ENCODE peak calls at places on chromosomes 7 and 10, in seven cellular contexts. One of them, this sample, is unnamed.

GRCh38 chr7:128427289-128427891 is 17.6 kb upstream of the IMPDH1 start:
- DNase-seq in SK-MEL-5: peak
- DNase-seq in DMS153: peak
- DNase-seq in OCI-LY7: peak
- DNase-seq in activated T-cell treated with anti-CD3 and anti-CD28 coated beads for 4 hours: no peak
- DNase-seq in CD4-positive, alpha-beta memory T cell: peak
- DNase-seq in stimulated activated naive B cell treated with anti-CD40 and anti-IgM and Interleukin-4, amounts not matched to agents 10 μg/mL and 1 μg/mL and 100 μg/mL, for 72 hours: no peak
- DNase-seq in this sample: no peak

GRCh38 chr7:28411876-28412662 is at the start of gene CREB5:
- DNase-seq in SK-MEL-5: peak
- DNase-seq in DMS153: no peak
- DNase-seq in OCI-LY7: peak
- DNase-seq in activated T-cell treated with anti-CD3 and anti-CD28 coated beads for 4 hours: no peak
- DNase-seq in CD4-positive, alpha-beta memory T cell: no peak
- DNase-seq in stimulated activated naive B cell treated with anti-CD40 and anti-IgM and Interleukin-4, amounts not matched to agents 10 μg/mL and 1 μg/mL and 100 μg/mL, for 72 hours: no peak
- DNase-seq in this sample: no peak

GRCh38 chr7:35529713-35530112 is 165.2 kb downstream of the HERPUD2 start:
- DNase-seq in SK-MEL-5: no peak
- DNase-seq in DMS153: no peak
- DNase-seq in OCI-LY7: no peak
- DNase-seq in activated T-cell treated with anti-CD3 and anti-CD28 coated beads for 4 hours: no peak
- DNase-seq in CD4-positive, alpha-beta memory T cell: no peak
- DNase-seq in stimulated activated naive B cell treated with anti-CD40 and anti-IgM and Interleukin-4, amounts not matched to agents 10 μg/mL and 1 μg/mL and 100 μg/mL, for 72 hours: no peak
- DNase-seq in this sample: no peak

GRCh38 chr7:155516466-155516865 is 29.9 kb downstream of the CNPY1 start:
- DNase-seq in SK-MEL-5: no peak
- DNase-seq in DMS153: no peak
- DNase-seq in OCI-LY7: no peak
- DNase-seq in activated T-cell treated with anti-CD3 and anti-CD28 coated beads for 4 hours: no peak
- DNase-seq in CD4-positive, alpha-beta memory T cell: no peak
- DNase-seq in stimulated activated naive B cell treated with anti-CD40 and anti-IgM and Interleukin-4, amounts not matched to agents 10 μg/mL and 1 μg/mL and 100 μg/mL, for 72 hours: no peak
- DNase-seq in this sample: no peak

GRCh38 chr10:11290156-11290890 is 272.7 kb downstream of the CELF2 start:
- DNase-seq in SK-MEL-5: no peak
- DNase-seq in DMS153: no peak
- DNase-seq in OCI-LY7: no peak
- DNase-seq in activated T-cell treated with anti-CD3 and anti-CD28 coated beads for 4 hours: no peak
- DNase-seq in CD4-positive, alpha-beta memory T cell: no peak
- DNase-seq in stimulated activated naive B cell treated with anti-CD40 and anti-IgM and Interleukin-4, amounts not matched to agents 10 μg/mL and 1 μg/mL and 100 μg/mL, for 72 hours: no peak
- DNase-seq in this sample: no peak

GRCh38 chr7:80614911-80615310 is 23.5 kb upstream of the CD36 start:
- DNase-seq in SK-MEL-5: peak
- DNase-seq in DMS153: no peak
- DNase-seq in OCI-LY7: no peak
- DNase-seq in activated T-cell treated with anti-CD3 and anti-CD28 coated beads for 4 hours: no peak
- DNase-seq in CD4-positive, alpha-beta memory T cell: no peak
- DNase-seq in stimulated activated naive B cell treated with anti-CD40 and anti-IgM and Interleukin-4, amounts not matched to agents 10 μg/mL and 1 μg/mL and 100 μg/mL, for 72 hours: no peak
- DNase-seq in this sample: no peak

GRCh38 chr7:20741801-20742200 is 44.9 kb downstream of the SP8 start:
- DNase-seq in SK-MEL-5: no peak
- DNase-seq in DMS153: no peak
- DNase-seq in OCI-LY7: no peak
- DNase-seq in activated T-cell treated with anti-CD3 and anti-CD28 coated beads for 4 hours: no peak
- DNase-seq in CD4-positive, alpha-beta memory T cell: no peak
- DNase-seq in stimulated activated naive B cell treated with anti-CD40 and anti-IgM and Interleukin-4, amounts not matched to agents 10 μg/mL and 1 μg/mL and 100 μg/mL, for 72 hours: no peak
- DNase-seq in this sample: no peak

GRCh38 chr7:22109761-22110160 is 164.1 kb upstream of the CDCA7L start:
- DNase-seq in SK-MEL-5: peak
- DNase-seq in DMS153: no peak
- DNase-seq in OCI-LY7: peak
- DNase-seq in activated T-cell treated with anti-CD3 and anti-CD28 coated beads for 4 hours: no peak
- DNase-seq in CD4-positive, alpha-beta memory T cell: no peak
- DNase-seq in stimulated activated naive B cell treated with anti-CD40 and anti-IgM and Interleukin-4, amounts not matched to agents 10 μg/mL and 1 μg/mL and 100 μg/mL, for 72 hours: no peak
- DNase-seq in this sample: no peak

GRCh38 chr10:77565590-77566023 is 72.0 kb downstream of the KCNMA1 start:
- DNase-seq in SK-MEL-5: no peak
- DNase-seq in DMS153: no peak
- DNase-seq in OCI-LY7: no peak
- DNase-seq in activated T-cell treated with anti-CD3 and anti-CD28 coated beads for 4 hours: no peak
- DNase-seq in CD4-positive, alpha-beta memory T cell: no peak
- DNase-seq in stimulated activated naive B cell treated with anti-CD40 and anti-IgM and Interleukin-4, amounts not matched to agents 10 μg/mL and 1 μg/mL and 100 μg/mL, for 72 hours: no peak
- DNase-seq in this sample: no peak

GRCh38 chr7:128106840-128107239 is 75.6 kb upstream of the LRRC4 start:
- DNase-seq in SK-MEL-5: no peak
- DNase-seq in DMS153: no peak
- DNase-seq in OCI-LY7: peak
- DNase-seq in activated T-cell treated with anti-CD3 and anti-CD28 coated beads for 4 hours: no peak
- DNase-seq in CD4-positive, alpha-beta memory T cell: no peak
- DNase-seq in stimulated activated naive B cell treated with anti-CD40 and anti-IgM and Interleukin-4, amounts not matched to agents 10 μg/mL and 1 μg/mL and 100 μg/mL, for 72 hours: no peak
- DNase-seq in this sample: no peak

GRCh38 chr7:110168010-110168409 is 922.9 kb upstream of the LRRN3 start:
- DNase-seq in SK-MEL-5: no peak
- DNase-seq in DMS153: no peak
- DNase-seq in OCI-LY7: no peak
- DNase-seq in activated T-cell treated with anti-CD3 and anti-CD28 coated beads for 4 hours: no peak
- DNase-seq in CD4-positive, alpha-beta memory T cell: no peak
- DNase-seq in stimulated activated naive B cell treated with anti-CD40 and anti-IgM and Interleukin-4, amounts not matched to agents 10 μg/mL and 1 μg/mL and 100 μg/mL, for 72 hours: no peak
- DNase-seq in this sample: no peak

GRCh38 chr10:103917326-103918052 is 495 bp downstream of the STN1 start:
- DNase-seq in SK-MEL-5: peak
- DNase-seq in DMS153: no peak
- DNase-seq in OCI-LY7: peak
- DNase-seq in activated T-cell treated with anti-CD3 and anti-CD28 coated beads for 4 hours: peak
- DNase-seq in CD4-positive, alpha-beta memory T cell: no peak
- DNase-seq in stimulated activated naive B cell treated with anti-CD40 and anti-IgM and Interleukin-4, amounts not matched to agents 10 μg/mL and 1 μg/mL and 100 μg/mL, for 72 hours: no peak
- DNase-seq in this sample: no peak

GRCh38 chr10:91061187-91061586 is 140.3 kb upstream of the ANKRD1 start:
- DNase-seq in SK-MEL-5: no peak
- DNase-seq in DMS153: no peak
- DNase-seq in OCI-LY7: no peak
- DNase-seq in activated T-cell treated with anti-CD3 and anti-CD28 coated beads for 4 hours: no peak
- DNase-seq in CD4-positive, alpha-beta memory T cell: peak
- DNase-seq in stimulated activated naive B cell treated with anti-CD40 and anti-IgM and Interleukin-4, amounts not matched to agents 10 μg/mL and 1 μg/mL and 100 μg/mL, for 72 hours: no peak
- DNase-seq in this sample: no peak

GRCh38 chr10:56349611-56350010 is 11.4 kb downstream of the ZWINT start:
- DNase-seq in SK-MEL-5: no peak
- DNase-seq in DMS153: no peak
- DNase-seq in OCI-LY7: peak
- DNase-seq in activated T-cell treated with anti-CD3 and anti-CD28 coated beads for 4 hours: no peak
- DNase-seq in CD4-positive, alpha-beta memory T cell: no peak
- DNase-seq in stimulated activated naive B cell treated with anti-CD40 and anti-IgM and Interleukin-4, amounts not matched to agents 10 μg/mL and 1 μg/mL and 100 μg/mL, for 72 hours: no peak
- DNase-seq in this sample: no peak

GRCh38 chr7:18916826-18917225 is 200.6 kb downstream of the TWIST1 start:
- DNase-seq in SK-MEL-5: no peak
- DNase-seq in DMS153: no peak
- DNase-seq in OCI-LY7: no peak
- DNase-seq in activated T-cell treated with anti-CD3 and anti-CD28 coated beads for 4 hours: no peak
- DNase-seq in CD4-positive, alpha-beta memory T cell: no peak
- DNase-seq in stimulated activated naive B cell treated with anti-CD40 and anti-IgM and Interleukin-4, amounts not matched to agents 10 μg/mL and 1 μg/mL and 100 μg/mL, for 72 hours: no peak
- DNase-seq in this sample: no peak

GRCh38 chr10:62618576-62619408 is 185.7 kb upstream of the ADO start:
- DNase-seq in SK-MEL-5: no peak
- DNase-seq in DMS153: no peak
- DNase-seq in OCI-LY7: peak
- DNase-seq in activated T-cell treated with anti-CD3 and anti-CD28 coated beads for 4 hours: no peak
- DNase-seq in CD4-positive, alpha-beta memory T cell: no peak
- DNase-seq in stimulated activated naive B cell treated with anti-CD40 and anti-IgM and Interleukin-4, amounts not matched to agents 10 μg/mL and 1 μg/mL and 100 μg/mL, for 72 hours: no peak
- DNase-seq in this sample: no peak

GRCh38 chr10:120607016-120607709 is 150.1 kb downstream of the PLPP4 start:
- DNase-seq in SK-MEL-5: no peak
- DNase-seq in DMS153: no peak
- DNase-seq in OCI-LY7: no peak
- DNase-seq in activated T-cell treated with anti-CD3 and anti-CD28 coated beads for 4 hours: no peak
- DNase-seq in CD4-positive, alpha-beta memory T cell: no peak
- DNase-seq in stimulated activated naive B cell treated with anti-CD40 and anti-IgM and Interleukin-4, amounts not matched to agents 10 μg/mL and 1 μg/mL and 100 μg/mL, for 72 hours: no peak
- DNase-seq in this sample: no peak

GRCh38 chr7:94395141-94396041 is 696 bp downstream of the COL1A2 start:
- DNase-seq in SK-MEL-5: peak
- DNase-seq in DMS153: peak
- DNase-seq in OCI-LY7: peak
- DNase-seq in activated T-cell treated with anti-CD3 and anti-CD28 coated beads for 4 hours: no peak
- DNase-seq in CD4-positive, alpha-beta memory T cell: peak
- DNase-seq in stimulated activated naive B cell treated with anti-CD40 and anti-IgM and Interleukin-4, amounts not matched to agents 10 μg/mL and 1 μg/mL and 100 μg/mL, for 72 hours: peak
- DNase-seq in this sample: peak

GRCh38 chr10:49096890-49097445 is 18.4 kb downstream of the VSTM4 start:
- DNase-seq in SK-MEL-5: no peak
- DNase-seq in DMS153: no peak
- DNase-seq in OCI-LY7: no peak
- DNase-seq in activated T-cell treated with anti-CD3 and anti-CD28 coated beads for 4 hours: no peak
- DNase-seq in CD4-positive, alpha-beta memory T cell: no peak
- DNase-seq in stimulated activated naive B cell treated with anti-CD40 and anti-IgM and Interleukin-4, amounts not matched to agents 10 μg/mL and 1 μg/mL and 100 μg/mL, for 72 hours: no peak
- DNase-seq in this sample: no peak

GRCh38 chr7:30925913-30926312 is 14.3 kb downstream of the AQP1 start:
- DNase-seq in SK-MEL-5: no peak
- DNase-seq in DMS153: no peak
- DNase-seq in OCI-LY7: no peak
- DNase-seq in activated T-cell treated with anti-CD3 and anti-CD28 coated beads for 4 hours: no peak
- DNase-seq in CD4-positive, alpha-beta memory T cell: no peak
- DNase-seq in stimulated activated naive B cell treated with anti-CD40 and anti-IgM and Interleukin-4, amounts not matched to agents 10 μg/mL and 1 μg/mL and 100 μg/mL, for 72 hours: no peak
- DNase-seq in this sample: no peak

GRCh38 chr10:64170791-64171190 is 649.6 kb downstream of the REEP3 start:
- DNase-seq in SK-MEL-5: no peak
- DNase-seq in DMS153: no peak
- DNase-seq in OCI-LY7: no peak
- DNase-seq in activated T-cell treated with anti-CD3 and anti-CD28 coated beads for 4 hours: no peak
- DNase-seq in CD4-positive, alpha-beta memory T cell: no peak
- DNase-seq in stimulated activated naive B cell treated with anti-CD40 and anti-IgM and Interleukin-4, amounts not matched to agents 10 μg/mL and 1 μg/mL and 100 μg/mL, for 72 hours: no peak
- DNase-seq in this sample: no peak

GRCh38 chr10:110433740-110434139 is 64.0 kb upstream of the DUSP5 start:
- DNase-seq in SK-MEL-5: no peak
- DNase-seq in DMS153: no peak
- DNase-seq in OCI-LY7: no peak
- DNase-seq in activated T-cell treated with anti-CD3 and anti-CD28 coated beads for 4 hours: no peak
- DNase-seq in CD4-positive, alpha-beta memory T cell: no peak
- DNase-seq in stimulated activated naive B cell treated with anti-CD40 and anti-IgM and Interleukin-4, amounts not matched to agents 10 μg/mL and 1 μg/mL and 100 μg/mL, for 72 hours: no peak
- DNase-seq in this sample: no peak

GRCh38 chr10:114773197-114773532 is 48.4 kb upstream of the FHIP2A start:
- DNase-seq in SK-MEL-5: no peak
- DNase-seq in DMS153: no peak
- DNase-seq in OCI-LY7: no peak
- DNase-seq in activated T-cell treated with anti-CD3 and anti-CD28 coated beads for 4 hours: no peak
- DNase-seq in CD4-positive, alpha-beta memory T cell: no peak
- DNase-seq in stimulated activated naive B cell treated with anti-CD40 and anti-IgM and Interleukin-4, amounts not matched to agents 10 μg/mL and 1 μg/mL and 100 μg/mL, for 72 hours: no peak
- DNase-seq in this sample: no peak

GRCh38 chr7:25900245-25900644 is 251.8 kb upstream of the NFE2L3 start:
- DNase-seq in SK-MEL-5: no peak
- DNase-seq in DMS153: no peak
- DNase-seq in OCI-LY7: no peak
- DNase-seq in activated T-cell treated with anti-CD3 and anti-CD28 coated beads for 4 hours: no peak
- DNase-seq in CD4-positive, alpha-beta memory T cell: no peak
- DNase-seq in stimulated activated naive B cell treated with anti-CD40 and anti-IgM and Interleukin-4, amounts not matched to agents 10 μg/mL and 1 μg/mL and 100 μg/mL, for 72 hours: no peak
- DNase-seq in this sample: no peak

GRCh38 chr10:15433850-15434537 is 62.9 kb upstream of the FAM171A1 start:
- DNase-seq in SK-MEL-5: peak
- DNase-seq in DMS153: no peak
- DNase-seq in OCI-LY7: peak
- DNase-seq in activated T-cell treated with anti-CD3 and anti-CD28 coated beads for 4 hours: peak
- DNase-seq in CD4-positive, alpha-beta memory T cell: peak
- DNase-seq in stimulated activated naive B cell treated with anti-CD40 and anti-IgM and Interleukin-4, amounts not matched to agents 10 μg/mL and 1 μg/mL and 100 μg/mL, for 72 hours: no peak
- DNase-seq in this sample: no peak

GRCh38 chr7:100013328-100013676 is 2.1 kb upstream of the ZKSCAN1 start:
- DNase-seq in SK-MEL-5: no peak
- DNase-seq in DMS153: peak
- DNase-seq in OCI-LY7: peak
- DNase-seq in activated T-cell treated with anti-CD3 and anti-CD28 coated beads for 4 hours: no peak
- DNase-seq in CD4-positive, alpha-beta memory T cell: no peak
- DNase-seq in stimulated activated naive B cell treated with anti-CD40 and anti-IgM and Interleukin-4, amounts not matched to agents 10 μg/mL and 1 μg/mL and 100 μg/mL, for 72 hours: no peak
- DNase-seq in this sample: no peak

GRCh38 chr10:93235686-93236085 is 162.0 kb downstream of the CYP26A1 start:
- DNase-seq in SK-MEL-5: no peak
- DNase-seq in DMS153: no peak
- DNase-seq in OCI-LY7: no peak
- DNase-seq in activated T-cell treated with anti-CD3 and anti-CD28 coated beads for 4 hours: no peak
- DNase-seq in CD4-positive, alpha-beta memory T cell: no peak
- DNase-seq in stimulated activated naive B cell treated with anti-CD40 and anti-IgM and Interleukin-4, amounts not matched to agents 10 μg/mL and 1 μg/mL and 100 μg/mL, for 72 hours: no peak
- DNase-seq in this sample: no peak

GRCh38 chr10:69182005-69182404 is 2.0 kb downstream of the SUPV3L1 start:
- DNase-seq in SK-MEL-5: no peak
- DNase-seq in DMS153: no peak
- DNase-seq in OCI-LY7: no peak
- DNase-seq in activated T-cell treated with anti-CD3 and anti-CD28 coated beads for 4 hours: no peak
- DNase-seq in CD4-positive, alpha-beta memory T cell: no peak
- DNase-seq in stimulated activated naive B cell treated with anti-CD40 and anti-IgM and Interleukin-4, amounts not matched to agents 10 μg/mL and 1 μg/mL and 100 μg/mL, for 72 hours: no peak
- DNase-seq in this sample: no peak

GRCh38 chr10:26869528-26869927 is 8.8 kb upstream of the ABI1 start:
- DNase-seq in SK-MEL-5: no peak
- DNase-seq in DMS153: no peak
- DNase-seq in OCI-LY7: peak
- DNase-seq in activated T-cell treated with anti-CD3 and anti-CD28 coated beads for 4 hours: no peak
- DNase-seq in CD4-positive, alpha-beta memory T cell: peak
- DNase-seq in stimulated activated naive B cell treated with anti-CD40 and anti-IgM and Interleukin-4, amounts not matched to agents 10 μg/mL and 1 μg/mL and 100 μg/mL, for 72 hours: no peak
- DNase-seq in this sample: no peak

GRCh38 chr7:36203081-36203775 is 50.2 kb downstream of the EEPD1 start:
- DNase-seq in SK-MEL-5: no peak
- DNase-seq in DMS153: no peak
- DNase-seq in OCI-LY7: no peak
- DNase-seq in activated T-cell treated with anti-CD3 and anti-CD28 coated beads for 4 hours: no peak
- DNase-seq in CD4-positive, alpha-beta memory T cell: no peak
- DNase-seq in stimulated activated naive B cell treated with anti-CD40 and anti-IgM and Interleukin-4, amounts not matched to agents 10 μg/mL and 1 μg/mL and 100 μg/mL, for 72 hours: no peak
- DNase-seq in this sample: no peak

GRCh38 chr7:114554781-114555537 is 140.3 kb downstream of the FOXP2 start:
- DNase-seq in SK-MEL-5: peak
- DNase-seq in DMS153: peak
- DNase-seq in OCI-LY7: no peak
- DNase-seq in activated T-cell treated with anti-CD3 and anti-CD28 coated beads for 4 hours: no peak
- DNase-seq in CD4-positive, alpha-beta memory T cell: no peak
- DNase-seq in stimulated activated naive B cell treated with anti-CD40 and anti-IgM and Interleukin-4, amounts not matched to agents 10 μg/mL and 1 μg/mL and 100 μg/mL, for 72 hours: no peak
- DNase-seq in this sample: no peak

GRCh38 chr7:6106140-6106904 is 75.1 kb downstream of the ANKRD61 start:
- DNase-seq in SK-MEL-5: peak
- DNase-seq in DMS153: no peak
- DNase-seq in OCI-LY7: peak
- DNase-seq in activated T-cell treated with anti-CD3 and anti-CD28 coated beads for 4 hours: no peak
- DNase-seq in CD4-positive, alpha-beta memory T cell: peak
- DNase-seq in stimulated activated naive B cell treated with anti-CD40 and anti-IgM and Interleukin-4, amounts not matched to agents 10 μg/mL and 1 μg/mL and 100 μg/mL, for 72 hours: no peak
- DNase-seq in this sample: no peak

GRCh38 chr10:91380873-91381561 is 29.1 kb upstream of the HECTD2 start:
- DNase-seq in SK-MEL-5: no peak
- DNase-seq in DMS153: no peak
- DNase-seq in OCI-LY7: no peak
- DNase-seq in activated T-cell treated with anti-CD3 and anti-CD28 coated beads for 4 hours: no peak
- DNase-seq in CD4-positive, alpha-beta memory T cell: no peak
- DNase-seq in stimulated activated naive B cell treated with anti-CD40 and anti-IgM and Interleukin-4, amounts not matched to agents 10 μg/mL and 1 μg/mL and 100 μg/mL, for 72 hours: no peak
- DNase-seq in this sample: no peak

GRCh38 chr10:62817120-62817762 is 1.1 kb upstream of the EGR2 start:
- DNase-seq in SK-MEL-5: no peak
- DNase-seq in DMS153: no peak
- DNase-seq in OCI-LY7: peak
- DNase-seq in activated T-cell treated with anti-CD3 and anti-CD28 coated beads for 4 hours: peak
- DNase-seq in CD4-positive, alpha-beta memory T cell: no peak
- DNase-seq in stimulated activated naive B cell treated with anti-CD40 and anti-IgM and Interleukin-4, amounts not matched to agents 10 μg/mL and 1 μg/mL and 100 μg/mL, for 72 hours: peak
- DNase-seq in this sample: no peak

GRCh38 chr7:5590596-5591546 is 167.2 kb upstream of the TNRC18 start:
- DNase-seq in SK-MEL-5: no peak
- DNase-seq in DMS153: no peak
- DNase-seq in OCI-LY7: no peak
- DNase-seq in activated T-cell treated with anti-CD3 and anti-CD28 coated beads for 4 hours: no peak
- DNase-seq in CD4-positive, alpha-beta memory T cell: no peak
- DNase-seq in stimulated activated naive B cell treated with anti-CD40 and anti-IgM and Interleukin-4, amounts not matched to agents 10 μg/mL and 1 μg/mL and 100 μg/mL, for 72 hours: no peak
- DNase-seq in this sample: no peak

GRCh38 chr10:73263948-73264347 is 11.5 kb upstream of the MRPS16 start:
- DNase-seq in SK-MEL-5: peak
- DNase-seq in DMS153: no peak
- DNase-seq in OCI-LY7: peak
- DNase-seq in activated T-cell treated with anti-CD3 and anti-CD28 coated beads for 4 hours: no peak
- DNase-seq in CD4-positive, alpha-beta memory T cell: no peak
- DNase-seq in stimulated activated naive B cell treated with anti-CD40 and anti-IgM and Interleukin-4, amounts not matched to agents 10 μg/mL and 1 μg/mL and 100 μg/mL, for 72 hours: no peak
- DNase-seq in this sample: no peak

GRCh38 chr10:26571655-26572054 is 125.8 kb upstream of the PDSS1 start:
- DNase-seq in SK-MEL-5: no peak
- DNase-seq in DMS153: no peak
- DNase-seq in OCI-LY7: no peak
- DNase-seq in activated T-cell treated with anti-CD3 and anti-CD28 coated beads for 4 hours: no peak
- DNase-seq in CD4-positive, alpha-beta memory T cell: no peak
- DNase-seq in stimulated activated naive B cell treated with anti-CD40 and anti-IgM and Interleukin-4, amounts not matched to agents 10 μg/mL and 1 μg/mL and 100 μg/mL, for 72 hours: no peak
- DNase-seq in this sample: no peak

GRCh38 chr10:17335065-17335464 is 107.0 kb downstream of the VIM start:
- DNase-seq in SK-MEL-5: no peak
- DNase-seq in DMS153: no peak
- DNase-seq in OCI-LY7: no peak
- DNase-seq in activated T-cell treated with anti-CD3 and anti-CD28 coated beads for 4 hours: no peak
- DNase-seq in CD4-positive, alpha-beta memory T cell: no peak
- DNase-seq in stimulated activated naive B cell treated with anti-CD40 and anti-IgM and Interleukin-4, amounts not matched to agents 10 μg/mL and 1 μg/mL and 100 μg/mL, for 72 hours: no peak
- DNase-seq in this sample: no peak